ENCODE peak calls at places on chromosomes 6 and 20, in four cellular contexts. One of them, this sample, is unnamed.

GRCh38 chr6:16844183-16844582 is 82.9 kb upstream of the ATXN1 start:
- DNase-seq in GM12892: no peak
- DNase-seq in endothelial cell of umbilical vein: no peak
- DNase-seq in spleen: no peak
- DNase-seq in this sample: no peak

GRCh38 chr6:148891027-148891783 is 144.4 kb downstream of the UST start:
- DNase-seq in spleen: no peak
- DNase-seq in GM12892: no peak
- DNase-seq in endothelial cell of umbilical vein: no peak
- DNase-seq in this sample: no peak

GRCh38 chr20:1624811-1625690 is 5.2 kb upstream of the SIRPB1 start:
- DNase-seq in spleen: no peak
- DNase-seq in GM12892: no peak
- DNase-seq in endothelial cell of umbilical vein: peak
- DNase-seq in this sample: peak

GRCh38 chr6:132811276-132811675 is 3.1 kb upstream of the RPS12 start:
- DNase-seq in spleen: no peak
- DNase-seq in GM12892: no peak
- DNase-seq in endothelial cell of umbilical vein: no peak
- DNase-seq in this sample: no peak

GRCh38 chr6:43129434-43130194 is 41.5 kb upstream of the SRF start:
- DNase-seq in spleen: no peak
- DNase-seq in endothelial cell of umbilical vein: peak
- DNase-seq in GM12892: no peak
- DNase-seq in this sample: no peak

GRCh38 chr6:109791301-109791700 is 100.2 kb downstream of the FIG4 start:
- DNase-seq in GM12892: no peak
- DNase-seq in endothelial cell of umbilical vein: no peak
- DNase-seq in spleen: no peak
- DNase-seq in this sample: no peak

GRCh38 chr6:20811112-20811746 is 277.0 kb downstream of the CDKAL1 start:
- DNase-seq in GM12892: no peak
- DNase-seq in endothelial cell of umbilical vein: peak
- DNase-seq in spleen: no peak
- DNase-seq in this sample: no peak

GRCh38 chr6:17845598-17845997 is 138.9 kb upstream of the NUP153 start:
- DNase-seq in endothelial cell of umbilical vein: no peak
- DNase-seq in spleen: no peak
- DNase-seq in GM12892: no peak
- DNase-seq in this sample: no peak

GRCh38 chr6:105892577-105893262 is 193.4 kb upstream of the PRDM1 start:
- DNase-seq in endothelial cell of umbilical vein: no peak
- DNase-seq in GM12892: peak
- DNase-seq in spleen: no peak
- DNase-seq in this sample: no peak

GRCh38 chr20:19565721-19566120 is 192.3 kb upstream of the RIN2 start:
- DNase-seq in spleen: no peak
- DNase-seq in endothelial cell of umbilical vein: no peak
- DNase-seq in GM12892: no peak
- DNase-seq in this sample: no peak

GRCh38 chr6:108364470-108364869 is 69.6 kb downstream of the AFG1L start:
- DNase-seq in endothelial cell of umbilical vein: no peak
- DNase-seq in GM12892: no peak
- DNase-seq in spleen: no peak
- DNase-seq in this sample: no peak

GRCh38 chr20:44909872-44910689 is at the start of gene PABPC1L:
- DNase-seq in spleen: peak
- DNase-seq in endothelial cell of umbilical vein: no peak
- DNase-seq in GM12892: peak
- DNase-seq in this sample: peak
- TF ChIP-seq POLR2A in spleen: no peak
- TF ChIP-seq POLR2A in endothelial cell of umbilical vein: peak
- TF ChIP-seq POLR2A in GM12892: peak
- TF ChIP-seq POLR2A in this sample: no peak

DNA sequence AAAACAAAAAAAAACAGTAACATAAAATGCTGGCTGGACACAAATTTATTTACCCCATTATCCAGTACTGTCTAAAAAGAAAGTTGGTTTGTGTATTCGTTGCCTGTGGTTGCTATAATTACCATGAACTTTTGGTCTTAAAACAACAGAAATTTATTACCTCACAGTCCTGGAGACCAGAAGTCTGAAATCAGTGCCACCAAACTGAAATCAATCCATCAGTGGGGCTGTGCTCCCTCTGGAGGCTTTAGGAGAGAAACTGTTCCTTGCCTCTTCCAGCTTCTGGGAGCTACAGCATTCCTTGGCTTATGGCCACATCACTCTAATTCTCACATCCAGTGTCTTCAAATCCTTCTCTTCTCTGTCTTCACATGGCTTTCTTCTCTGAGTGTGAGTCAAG is 79.4 kb downstream of the SNX5 start:
- DNase-seq in GM12892: no peak
- DNase-seq in endothelial cell of umbilical vein: no peak
- DNase-seq in spleen: no peak
- DNase-seq in this sample: no peak
- TF ChIP-seq POLR2AphosphoS5 in GM12892: no peak
- TF ChIP-seq POLR2AphosphoS5 in endothelial cell of umbilical vein: no peak
- TF ChIP-seq POLR2AphosphoS5 in spleen: no peak
- TF ChIP-seq POLR2AphosphoS5 in this sample: no peak

GRCh38 chr6:156779206-156780116 is 2.3 kb downstream of the ARID1B start:
- DNase-seq in spleen: peak
- DNase-seq in endothelial cell of umbilical vein: peak
- DNase-seq in GM12892: peak
- DNase-seq in this sample: no peak
- TF ChIP-seq POLR2A in spleen: no peak
- TF ChIP-seq POLR2A in endothelial cell of umbilical vein: no peak
- TF ChIP-seq POLR2A in GM12892: no peak
- TF ChIP-seq POLR2A in this sample: no peak

DNA sequence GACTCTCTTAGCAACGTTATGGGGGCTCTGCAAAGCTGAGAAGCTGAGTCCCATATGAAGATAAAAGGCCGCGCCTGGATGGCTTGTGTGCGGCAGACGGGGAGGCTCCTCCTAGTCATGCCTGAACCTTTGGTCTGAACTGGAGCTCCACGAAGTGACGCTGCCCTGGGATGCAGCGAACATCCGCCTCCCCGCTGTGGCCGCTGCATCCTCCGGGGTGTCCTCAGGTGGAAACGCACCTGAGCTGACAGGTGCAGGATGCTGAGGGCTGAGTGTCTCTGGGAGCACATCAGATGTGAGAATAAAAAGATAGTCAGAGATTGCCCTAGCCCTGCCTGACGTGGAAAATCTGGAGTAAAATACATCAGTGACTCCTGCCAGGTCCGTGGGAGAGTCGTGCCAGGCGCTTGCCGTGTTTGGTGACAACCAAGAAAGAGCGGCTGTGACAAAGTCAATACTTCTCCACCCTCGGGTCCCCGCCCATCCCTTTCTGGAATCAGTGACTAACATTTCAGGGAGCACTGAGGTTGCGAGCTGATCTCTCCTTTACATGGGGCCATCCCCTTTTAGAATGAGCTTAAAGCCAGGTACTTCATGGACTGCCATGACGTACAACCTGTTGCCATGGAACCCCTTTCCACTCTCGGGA is 162.8 kb upstream of the AFDN start:
- DNase-seq in GM12892: no peak
- DNase-seq in endothelial cell of umbilical vein: no peak
- DNase-seq in spleen: peak
- DNase-seq in this sample: no peak
- TF ChIP-seq POLR2AphosphoS5 in GM12892: no peak
- TF ChIP-seq POLR2AphosphoS5 in endothelial cell of umbilical vein: no peak
- TF ChIP-seq POLR2AphosphoS5 in spleen: no peak
- TF ChIP-seq POLR2AphosphoS5 in this sample: no peak

GRCh38 chr6:32972353-32973143 is 4.2 kb downstream of the BRD2 start:
- DNase-seq in GM12892: no peak
- DNase-seq in spleen: peak
- DNase-seq in endothelial cell of umbilical vein: no peak
- DNase-seq in this sample: no peak
- TF ChIP-seq POLR2A in GM12892: peak
- TF ChIP-seq POLR2A in spleen: no peak
- TF ChIP-seq POLR2A in endothelial cell of umbilical vein: no peak
- TF ChIP-seq POLR2A in this sample: no peak

DNA sequence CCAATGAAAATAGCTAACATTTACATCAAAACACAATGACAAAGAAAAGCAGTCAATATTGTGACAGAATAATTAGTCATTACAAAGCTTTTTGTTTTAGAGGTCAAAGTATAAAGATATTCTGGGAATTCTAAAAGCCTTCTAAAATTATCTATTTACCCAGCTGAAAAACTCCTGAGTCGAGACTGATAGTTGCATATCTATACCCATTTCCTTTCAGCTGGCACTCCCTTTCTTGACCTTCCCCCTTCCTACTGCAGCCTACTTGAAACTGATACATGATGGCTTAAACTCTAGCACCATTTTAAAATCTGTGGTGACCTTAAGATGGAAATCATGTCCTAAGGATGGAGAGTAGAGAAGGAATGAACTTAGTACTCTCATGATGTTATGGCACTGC is 38.6 kb downstream of the LMBRD1 start:
- DNase-seq in endothelial cell of umbilical vein: peak
- DNase-seq in spleen: no peak
- DNase-seq in GM12892: no peak
- DNase-seq in this sample: no peak
- TF ChIP-seq POLR2AphosphoS5 in endothelial cell of umbilical vein: no peak
- TF ChIP-seq POLR2AphosphoS5 in spleen: no peak
- TF ChIP-seq POLR2AphosphoS5 in GM12892: no peak
- TF ChIP-seq POLR2AphosphoS5 in this sample: no peak